ENCODE peak calls at places on chromosome 9, in eight cellular contexts. Z is fibroblast of the conjunctiva; S is NCI-H1105; N is endothelial cell; V is HFFc6; E is stimulated activated naive B cell treated with anti-CD40 and anti-IgM and Interleukin-4, amounts not matched to agents 10 μg/mL and 1 μg/mL and 100 μg/mL, for 72 hours; U is B cell; R is WTC11. X is an unnamed sample.

GRCh38 chr9:17906204-17906840 is 327.5 kb downstream of the SH3GL2 start:
- DNase-seq in S (no peak), V (no peak), R (peak), E (no peak), N (peak), Z (no peak), U (peak), X (no peak)

GRCh38 chr9:110443146-110443877 is 105.6 kb upstream of the TXNDC8 start:
- DNase-seq in U (no peak), E (no peak), S (peak), R (no peak), V (peak), N (no peak), Z (peak), X (no peak)

GRCh38 chr9:16915126-16915831 is 44.8 kb upstream of the BNC2 start:
- DNase-seq in U (no peak), Z (no peak), E (no peak), S (no peak), R (no peak), V (no peak), N (no peak), X (no peak)

GRCh38 chr9:9892217-9892616 is 720.6 kb downstream of the PTPRD start:
- DNase-seq in N (no peak), Z (no peak), E (no peak), R (no peak), S (no peak), U (no peak), V (no peak), X (no peak)

GRCh38 chr9:4923580-4924544 is 61.2 kb upstream of the JAK2 start:
- DNase-seq in E (no peak), S (no peak), U (peak), R (no peak), V (peak), N (no peak), Z (no peak), X (peak)

GRCh38 chr9:86303316-86303975 is 21.1 kb upstream of the ISCA1 start:
- DNase-seq in V (no peak), R (no peak), U (no peak), E (no peak), S (no peak), Z (no peak), N (no peak), X (no peak)

GRCh38 chr9:108783318-108784127 is 72.3 kb downstream of the ACTL7B start:
- DNase-seq in Z (no peak), S (no peak), N (no peak), R (no peak), V (no peak), E (no peak), U (no peak), X (no peak)

GRCh38 chr9:109914280-109915027 is 134.5 kb downstream of the PALM2AKAP2 start:
- DNase-seq in N (no peak), R (no peak), S (no peak), Z (peak), U (no peak), E (peak), V (peak), X (no peak)

GRCh38 chr9:89844075-89844474 is 239.3 kb downstream of the GADD45G start:
- DNase-seq in R (no peak), N (no peak), E (no peak), V (no peak), U (no peak), S (no peak), Z (no peak), X (no peak)

GRCh38 chr9:93091056-93091452 is 5.0 kb upstream of the CARD19 start:
- DNase-seq in N (no peak), Z (no peak), S (no peak), U (no peak), V (no peak), R (no peak), E (no peak), X (no peak)

X was measured in LoVo.